ENCODE peak calls at places on chromosomes 6 and 20, in nine cellular contexts. R is GM03348, U is iris pigment epithelial cell, G is amniotic stem cell, Q is progenitor cell of endocrine pancreas, N is NCI-H1105 treated with DMSO at 0.1 percent for 48 hours, F is fibroblast of the aortic adventitia, V is ACHN, I is RPMI7951. K is an unnamed sample.

GRCh38 chr6:46453756-46454316 is 37.4 kb downstream of the RCAN2 start:
- DNase-seq in G (no peak), I (peak), U (peak), R (peak), V (no peak), F (peak), Q (no peak), N (peak), K (no peak)

GRCh38 chr6:109024784-109025183 is 69.9 kb downstream of the SESN1 start:
- DNase-seq in I (no peak), R (peak), N (no peak), Q (no peak), V (no peak), G (no peak), U (peak), F (peak), K (no peak)

GRCh38 chr6:16670183-16670582 is 91.1 kb downstream of the ATXN1 start:
- DNase-seq in F (no peak), G (no peak), R (no peak), N (no peak), Q (no peak), U (no peak), V (no peak), I (no peak), K (no peak)

GRCh38 chr6:125944434-125944816 is 12.1 kb upstream of the HINT3 start:
- DNase-seq in G (no peak), N (no peak), F (peak), U (peak), R (peak), I (peak), V (no peak), Q (no peak), K (no peak)

GRCh38 chr6:650098-650497 is 6.8 kb downstream of the HUS1B start:
- DNase-seq in R (no peak), Q (no peak), F (peak), G (no peak), I (no peak), V (no peak), N (no peak), U (peak), K (no peak)

GRCh38 chr6:160810238-160810637 is 108.2 kb downstream of the PLG start:
- DNase-seq in Q (no peak), F (no peak), U (no peak), I (no peak), R (no peak), G (no peak), V (no peak), N (peak), K (no peak)

GRCh38 chr20:58264271-58264670 is 35.8 kb upstream of the ANKRD60 start:
- DNase-seq in N (no peak), I (no peak), R (no peak), F (no peak), U (no peak), Q (no peak), V (no peak), G (no peak), K (no peak)

GRCh38 chr20:50815162-50815989 is 20.5 kb downstream of the BCAS4 start:
- DNase-seq in F (no peak), N (no peak), G (no peak), V (no peak), I (peak), Q (no peak), U (peak), R (peak), K (no peak)

GRCh38 chr6:14876778-14877613 is 368.9 kb upstream of the JARID2 start:
- DNase-seq in U (peak), N (no peak), Q (no peak), G (peak), R (peak), F (peak), V (no peak), I (peak), K (peak)